ENCODE peak calls at places on chromosomes 13 and 19, in five cellular contexts. Z is testis; Y is transverse colon; I is CD8-positive, alpha-beta T cell; K is heart right ventricle. A is an unnamed sample.

GRCh38 chr19:4057913-4058695 is 8.6 kb downstream of the ZBTB7A start:
- DNase-seq in Z (peak; percentile 61), Y (peak; percentile 87), I (peak; percentile 63), K (peak; percentile 87), A (peak; percentile 54)

GRCh38 chr19:48445256-48445605 is 552 bp upstream of the GRWD1 start:
- DNase-seq in Z (peak; percentile 61), Y (no peak), I (no peak), K (peak; percentile 47), A (no peak)

GRCh38 chr19:41424335-41425173 is 2.6 kb downstream of the B3GNT8 start:
- DNase-seq in Z (no peak), Y (no peak), I (no peak), K (no peak), A (no peak)

GRCh38 chr13:110358381-110358780 is 51.3 kb downstream of the COL4A2 start:
- DNase-seq in Z (no peak), Y (no peak), I (no peak), K (no peak), A (no peak)

GRCh38 chr13:34129422-34129821 is 311.5 kb downstream of the RFC3 start:
- DNase-seq in Z (no peak), Y (no peak), I (no peak), K (no peak), A (no peak)

GRCh38 chr19:18996796-18997394 is 36.4 kb downstream of the SUGP2 start:
- DNase-seq in Z (no peak), Y (no peak), I (no peak), K (no peak), A (no peak)

GRCh38 chr19:14363203-14364097 is 17.8 kb upstream of the ADGRE5 start:
- DNase-seq in Z (peak; percentile 93), Y (peak; percentile 75), I (peak; percentile 45), K (peak; percentile 91), A (no peak)

GRCh38 chr13:97660488-97661086 is 226.6 kb downstream of the RAP2A start:
- DNase-seq in Z (no peak), Y (no peak), I (no peak), K (peak; percentile 11), A (no peak)

GRCh38 chr19:39590265-39590664 is 12.1 kb upstream of the LGALS13 start:
- DNase-seq in Z (no peak), Y (no peak), I (no peak), K (no peak), A (no peak)

GRCh38 chr19:33306853-33307792 is 4.8 kb upstream of the CEBPA start:
- DNase-seq in Z (no peak), Y (peak; percentile 33), I (no peak), K (no peak), A (no peak)

GRCh38 chr13:59873856-59874255 is 289.9 kb downstream of the DIAPH3 start:
- DNase-seq in Z (no peak), Y (no peak), I (no peak), K (no peak), A (no peak)

GRCh38 chr19:50001775-50002174 is 23.4 kb downstream of the VRK3 start:
- DNase-seq in Z (no peak), Y (no peak), I (no peak), K (no peak), A (no peak)

GRCh38 chr19:50003810-50004419 is 21.3 kb downstream of the VRK3 start:
- DNase-seq in Z (no peak), Y (peak; percentile 15), I (no peak), K (peak; percentile 16), A (no peak)

GRCh38 chr19:50005428-50005827 is 19.7 kb downstream of the VRK3 start:
- DNase-seq in Z (no peak), Y (no peak), I (no peak), K (no peak), A (no peak)

GRCh38 chr19:50002386-50002960 is 22.7 kb downstream of the VRK3 start:
- DNase-seq in Z (peak; percentile 45), Y (no peak), I (no peak), K (no peak), A (no peak)

GRCh38 chr19:50003254-50003788 is 21.9 kb downstream of the VRK3 start:
- DNase-seq in Z (no peak), Y (no peak), I (no peak), K (no peak), A (no peak)
- H3K27ac ChIP-seq in Z (no peak overlapping the region), Y (no peak overlapping the region), I (no peak overlapping the region), K (no peak overlapping the region), A (no peak overlapping the region)

GRCh38 chr13:40189426-40189825 is 477.0 kb downstream of the FOXO1 start:
- DNase-seq in Z (no peak), Y (no peak), I (peak; percentile 24), K (no peak), A (no peak)
- H3K27ac ChIP-seq in Z (no peak overlapping the region), Y (peak overlapping the region; percentile 58), I (peak overlapping the region; percentile 58), K (peak overlapping the region; percentile 83), A (peak overlapping the region; percentile 98)

DNA sequence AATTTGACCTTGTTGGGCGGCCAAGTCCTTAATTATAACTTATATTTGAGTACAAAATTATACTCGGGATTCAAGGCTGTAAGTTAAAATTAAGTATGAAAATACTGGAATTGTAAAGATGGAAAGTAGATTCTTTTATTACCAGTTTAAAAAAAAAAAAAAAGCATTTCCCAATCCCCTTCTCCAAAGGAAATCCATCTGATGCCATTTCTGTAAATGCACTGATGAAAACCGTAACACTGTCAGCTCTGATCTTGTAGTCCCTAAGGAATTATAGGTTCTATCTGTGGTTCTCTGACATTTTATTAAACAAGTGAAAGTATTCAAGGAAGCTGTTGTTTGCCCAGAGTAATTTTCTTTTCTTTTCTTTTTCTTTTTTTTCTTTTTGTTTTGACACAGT is 41.6 kb upstream of the HNRNPA1L2 start:
- DNase-seq in Z (no peak), Y (no peak), I (no peak), K (no peak), A (no peak)
- H3K27ac ChIP-seq in Z (peak overlapping the region; percentile 86), Y (peak overlapping the region; percentile 77), I (no peak overlapping the region), K (peak overlapping the region; percentile 73), A (no peak overlapping the region)

GRCh38 chr13:40236566-40237168 is 429.8 kb downstream of the FOXO1 start:
- DNase-seq in Z (peak; percentile 79), Y (no peak), I (no peak), K (peak; percentile 15), A (no peak)

GRCh38 chr13:40243047-40243446 is 423.4 kb downstream of the FOXO1 start:
- DNase-seq in Z (no peak), Y (no peak), I (no peak), K (no peak), A (no peak)

GRCh38 chr13:40243982-40244381 is 422.5 kb downstream of the FOXO1 start:
- DNase-seq in Z (no peak), Y (no peak), I (no peak), K (no peak), A (no peak)

GRCh38 chr13:40238761-40239160 is 427.7 kb downstream of the FOXO1 start:
- DNase-seq in Z (no peak), Y (no peak), I (no peak), K (no peak), A (no peak)

GRCh38 chr13:40240293-40240692 is 426.1 kb downstream of the FOXO1 start:
- DNase-seq in Z (no peak), Y (no peak), I (no peak), K (no peak), A (no peak)
- H3K27ac ChIP-seq in Z (no peak overlapping the region), Y (no peak overlapping the region), I (no peak overlapping the region), K (no peak overlapping the region), A (no peak overlapping the region)

GRCh38 chr13:30394798-30395191 is 27.5 kb upstream of the UBE2L5 start:
- DNase-seq in Z (no peak), Y (no peak), I (peak; percentile 13), K (no peak), A (no peak)
- H3K27ac ChIP-seq in Z (peak overlapping the region; percentile 81), Y (peak overlapping the region; percentile 97), I (peak overlapping the region; percentile 83), K (peak overlapping the region; percentile 94), A (peak overlapping the region; percentile 74)

DNA sequence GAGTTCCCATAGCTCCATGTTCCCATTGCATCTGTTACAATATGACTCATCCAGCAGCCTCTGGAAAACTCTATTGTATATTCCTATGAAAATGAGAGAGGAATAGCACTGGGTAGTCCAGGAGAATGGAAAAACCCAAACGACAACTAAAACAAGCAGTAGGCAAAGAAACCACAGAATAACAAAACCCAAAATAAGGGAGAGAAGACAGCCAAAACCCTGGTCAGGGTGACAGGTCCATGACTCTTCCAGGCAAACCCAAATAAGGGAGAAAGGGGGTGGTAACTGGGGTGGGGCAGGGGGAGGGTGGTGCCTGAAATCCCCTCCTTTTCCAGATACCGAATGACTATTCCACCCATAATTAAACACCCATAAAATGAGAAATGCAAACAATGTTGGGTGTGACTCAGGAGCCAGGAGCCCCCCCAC is 4.0 kb upstream of the ZNF8 start:
- DNase-seq in Z (no peak), Y (no peak), I (no peak), K (no peak), A (no peak)
- H3K27ac ChIP-seq in Z (no peak overlapping the region), Y (no peak overlapping the region), I (no peak overlapping the region), K (no peak overlapping the region), A (peak overlapping the region; percentile 81)

DNA sequence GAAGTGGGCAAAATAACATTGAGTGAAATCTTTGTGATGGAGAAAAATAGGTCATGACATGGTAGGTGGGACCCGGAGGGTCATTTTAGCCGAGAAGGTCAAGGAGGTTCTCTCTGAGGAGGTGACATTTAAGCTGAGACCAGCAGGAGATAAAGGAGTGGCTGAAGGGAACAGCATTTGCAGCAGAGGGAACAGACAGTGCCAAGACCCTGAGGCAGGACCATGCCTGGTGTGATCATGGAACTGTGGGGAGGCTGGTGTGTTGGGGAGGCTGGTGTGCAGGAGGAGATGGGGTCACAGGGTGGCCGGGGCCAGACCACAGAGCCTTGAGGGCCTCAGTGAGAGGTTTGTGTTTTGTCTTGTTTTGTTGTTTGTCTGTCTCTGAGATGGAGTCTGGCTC is 59.4 kb upstream of the KLF2 start:
- DNase-seq in Z (no peak), Y (no peak), I (no peak), K (no peak), A (no peak)
- H3K27ac ChIP-seq in Z (no peak overlapping the region), Y (no peak overlapping the region), I (no peak overlapping the region), K (no peak overlapping the region), A (no peak overlapping the region)

GRCh38 chr19:42477933-42478332 is 35.2 kb upstream of the CXCL17 start:
- DNase-seq in Z (no peak), Y (no peak), I (no peak), K (no peak), A (no peak)

GRCh38 chr19:42473686-42474085 is 30.9 kb upstream of the CXCL17 start:
- DNase-seq in Z (no peak), Y (no peak), I (no peak), K (no peak), A (no peak)

GRCh38 chr19:42474743-42475142 is 32.0 kb upstream of the CXCL17 start:
- DNase-seq in Z (peak; percentile 67), Y (no peak), I (no peak), K (no peak), A (no peak)

GRCh38 chr19:42477117-42477516 is 34.4 kb upstream of the CXCL17 start:
- DNase-seq in Z (peak; percentile 2), Y (no peak), I (no peak), K (no peak), A (no peak)

GRCh38 chr19:42475366-42475765 is 32.6 kb upstream of the CXCL17 start:
- DNase-seq in Z (peak; percentile 5), Y (no peak), I (no peak), K (no peak), A (no peak)
- H3K27ac ChIP-seq in Z (peak overlapping the region; percentile 50), Y (no peak overlapping the region), I (no peak overlapping the region), K (no peak overlapping the region), A (no peak overlapping the region)